ENCODE peak calls at places on chromosome 12, in four cellular contexts. C, Y, M and V are unnamed samples.

GRCh38 chr12:44774815-44775411 is 101.2 kb downstream of the NELL2 start:
- DNase-seq in C (no peak), Y (no peak), M (no peak), V (no peak)

GRCh38 chr12:117352260-117352659 is 9.2 kb downstream of the NOS1 start:
- DNase-seq in C (no peak), Y (no peak), M (no peak), V (no peak)

GRCh38 chr12:6607751-6608591 is 792 bp upstream of the CHD4 start:
- DNase-seq in C (peak), Y (no peak), M (peak), V (peak)

GRCh38 chr12:103846415-103846814 is 5.4 kb upstream of the NT5DC3 start:
- DNase-seq in C (no peak), Y (no peak), M (no peak), V (no peak)

GRCh38 chr12:98646165-98646764 is 1.2 kb downstream of the APAF1 start:
- DNase-seq in C (no peak), Y (no peak), M (no peak), V (no peak)

GRCh38 chr12:31037921-31038320 is 35.7 kb upstream of the DDX11 start:
- DNase-seq in C (no peak), Y (no peak), M (no peak), V (no peak)

GRCh38 chr12:3827301-3828000 is 45.7 kb downstream of the PARP11 start:
- DNase-seq in C (no peak), Y (no peak), M (no peak), V (no peak)

GRCh38 chr12:65603428-65604351 is 220.6 kb upstream of the HMGA2 start:
- DNase-seq in C (peak), Y (no peak), M (peak), V (no peak)

GRCh38 chr12:62933871-62934798 is 815 bp downstream of the PPM1H start:
- DNase-seq in C (peak), Y (peak), M (peak), V (no peak)

GRCh38 chr12:29742646-29743045 is 41.1 kb downstream of the TMTC1 start:
- DNase-seq in C (no peak), Y (no peak), M (no peak), V (no peak)

GRCh38 chr12:8992086-8992409 is 2.7 kb downstream of the KLRG1 start:
- DNase-seq in C (no peak), Y (no peak), M (no peak), V (no peak)

GRCh38 chr12:98579347-98579746 is 14.1 kb upstream of the SLC25A3 start:
- DNase-seq in C (no peak), Y (no peak), M (no peak), V (no peak)

GRCh38 chr12:108341356-108341755 is 2.2 kb upstream of the CMKLR1 start:
- DNase-seq in C (no peak), Y (no peak), M (no peak), V (no peak)

GRCh38 chr12:108341854-108342847 is 3.0 kb upstream of the CMKLR1 start:
- DNase-seq in C (no peak), Y (no peak), M (no peak), V (no peak)

GRCh38 chr12:108340037-108340436 is 926 bp upstream of the CMKLR1 start:
- DNase-seq in C (peak), Y (no peak), M (peak), V (peak)

GRCh38 chr12:108337235-108338223 is 1.6 kb downstream of the CMKLR1 start:
- DNase-seq in C (peak), Y (no peak), M (peak), V (no peak)

GRCh38 chr12:108338915-108339657 is at the start of gene CMKLR1:
- DNase-seq in C (peak), Y (no peak), M (peak), V (no peak)
- H3K4me3 ChIP-seq in C (peak), Y (no peak), M (peak), V (peak)

DNA sequence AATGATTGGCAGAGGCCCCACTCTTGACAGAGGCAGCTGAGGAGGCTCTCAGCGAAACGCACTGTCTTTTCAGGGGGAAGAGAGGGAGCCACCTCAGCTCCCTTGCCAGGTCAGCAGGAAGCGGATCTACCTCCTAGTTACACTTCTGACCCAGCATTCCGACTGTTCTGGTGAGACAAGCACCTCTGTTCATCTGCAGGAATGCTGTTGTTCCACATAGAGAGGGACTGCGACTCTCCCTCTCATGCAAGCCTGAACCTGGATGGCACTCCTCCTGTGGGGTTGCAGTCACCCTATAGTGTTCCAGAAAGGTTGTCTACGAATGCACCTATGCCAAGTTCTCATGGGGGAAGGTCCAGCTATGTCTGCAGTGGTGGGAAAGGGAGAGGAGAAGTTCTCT is 37.1 kb upstream of the AEBP2 start:
- DNase-seq in C (no peak), Y (no peak), M (no peak), V (no peak)
- H3K4me3 ChIP-seq in C (no peak), Y (no peak), M (no peak), V (no peak)

DNA sequence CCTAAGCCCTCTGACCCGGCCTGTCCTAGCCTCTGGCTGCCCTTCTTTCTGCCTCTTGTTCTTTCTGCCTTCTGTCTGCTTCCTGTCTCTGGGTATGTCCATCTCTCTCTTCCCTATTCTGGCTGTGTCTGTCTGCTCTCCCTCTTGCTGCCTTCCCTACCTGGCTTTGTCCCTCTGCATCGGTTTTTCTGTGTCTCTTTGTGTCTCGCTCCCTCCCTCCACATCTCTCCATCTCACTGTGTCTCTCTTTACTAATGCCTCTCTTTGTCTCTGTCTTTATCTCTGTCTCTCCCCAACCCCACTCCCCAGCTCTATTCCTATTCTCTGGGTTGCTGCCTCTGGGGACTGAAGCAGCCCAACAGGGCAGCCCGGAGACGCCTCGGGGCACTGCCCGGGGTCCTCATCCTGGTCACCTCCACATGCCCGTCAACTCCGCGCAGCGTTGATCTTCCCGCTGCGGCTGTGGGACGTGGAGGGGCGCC is 10.1 kb downstream of the SHMT2 start:
- DNase-seq in C (no peak), Y (no peak), M (no peak), V (no peak)
- H3K4me3 ChIP-seq in C (peak), Y (peak), M (peak), V (peak)

GRCh38 chr12:94263011-94263786 is 114.8 kb downstream of the PLXNC1 start:
- DNase-seq in C (no peak), Y (no peak), M (no peak), V (no peak)
- H3K4me3 ChIP-seq in C (peak), Y (peak), M (peak), V (peak)

DNA sequence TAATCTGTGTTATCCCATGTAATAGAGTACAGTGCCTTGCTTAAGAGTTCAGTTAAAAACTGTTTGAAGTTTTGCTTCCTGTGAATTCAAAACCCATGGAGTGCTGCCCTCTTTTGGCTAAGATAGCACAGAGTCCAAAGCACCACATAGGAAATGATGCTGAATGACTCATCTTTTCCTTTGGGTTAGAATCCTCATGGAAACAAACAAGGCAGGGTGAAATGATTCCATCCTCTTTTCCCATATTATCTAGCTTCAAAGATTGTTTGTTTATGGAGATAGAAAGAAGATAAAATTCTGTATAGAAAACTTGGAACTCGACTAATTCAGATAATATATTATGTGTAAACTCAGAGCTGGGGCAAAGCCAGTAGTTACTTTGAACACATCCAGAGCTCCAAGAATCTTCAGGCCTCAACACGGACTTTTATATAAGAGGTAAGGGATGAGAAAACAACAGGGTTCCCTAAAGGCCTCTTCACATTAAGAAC is 87.4 kb downstream of the OTOGL start:
- DNase-seq in C (peak), Y (no peak), M (peak), V (peak)
- H3K4me3 ChIP-seq in C (no peak), Y (peak), M (peak), V (no peak)